ENCODE peak calls at places on chromosomes 11 and 22, in eight cellular contexts. G is uterus, R is K562, M is suprapubic skin, J is body of pancreas, O is endothelial cell of umbilical vein, Z is A549, L is HepG2. H is an unnamed sample.

GRCh38 chr22:39467390-39467901 is 10.6 kb downstream of the MGAT3 start:
- DNase-seq in G (no peak), R (no peak), M (no peak), J (no peak), O (no peak), Z (no peak), L (no peak), H (no peak)

GRCh38 chr22:40263191-40263590 is 83.1 kb upstream of the ADSL start:
- DNase-seq in G (no peak), R (peak), M (no peak), J (no peak), O (peak), Z (no peak), L (no peak), H (no peak)

GRCh38 chr22:46256358-46256958 is 6.4 kb upstream of the CDPF1 start:
- DNase-seq in G (no peak), R (peak), M (no peak), J (no peak), O (no peak), Z (no peak), L (peak), H (no peak)

GRCh38 chr11:88402192-88402715 is 64.7 kb upstream of the CTSC start:
- DNase-seq in G (no peak), R (no peak), M (no peak), J (no peak), O (peak), Z (peak), L (no peak), H (no peak)

GRCh38 chr22:26837784-26838520 is 180.6 kb downstream of the MIAT start:
- DNase-seq in G (no peak), R (no peak), M (peak), J (peak), O (no peak), Z (no peak), L (no peak), H (no peak)

GRCh38 chr22:32202539-32203180 is 2.2 kb downstream of the RFPL2 start:
- DNase-seq in G (no peak), R (peak), M (no peak), J (peak), O (peak), Z (peak), L (peak), H (peak)

GRCh38 chr11:64754919-64755662 is 4.7 kb downstream of the PYGM start:
- DNase-seq in G (no peak), R (no peak), M (no peak), J (no peak), O (no peak), Z (no peak), L (no peak), H (no peak)

GRCh38 chr11:86228967-86229330 is 15.6 kb upstream of the EED start:
- DNase-seq in G (no peak), R (no peak), M (no peak), J (no peak), O (no peak), Z (no peak), L (no peak), H (no peak)

GRCh38 chr11:67452141-67452952 is at the start of gene GPR152:
- DNase-seq in G (no peak), R (no peak), M (no peak), J (peak), O (peak), Z (no peak), L (no peak), H (no peak)

GRCh38 chr22:23399367-23400285 is 180.5 kb downstream of the IGLL1 start:
- DNase-seq in G (no peak), R (no peak), M (peak), J (no peak), O (no peak), Z (no peak), L (no peak), H (no peak)

GRCh38 chr11:130612291-130612802 is 163.9 kb downstream of the ADAMTS15 start:
- DNase-seq in G (no peak), R (no peak), M (no peak), J (no peak), O (no peak), Z (peak), L (no peak), H (no peak)

GRCh38 chr11:133403900-133404299 is 128.4 kb downstream of the OPCML start:
- DNase-seq in G (no peak), R (peak), M (no peak), J (no peak), O (no peak), Z (no peak), L (no peak), H (no peak)

GRCh38 chr22:37933711-37934376 is 19.6 kb downstream of the C22orf23 start:
- DNase-seq in G (peak), R (peak), M (peak), J (peak), O (peak), Z (peak), L (peak), H (peak)

GRCh38 chr22:39129746-39130145 is 22.7 kb downstream of the CBX7 start:
- DNase-seq in G (no peak), R (no peak), M (no peak), J (no peak), O (no peak), Z (no peak), L (no peak), H (no peak)

GRCh38 chr11:60871378-60872061 is 4.2 kb downstream of the ZP1 start:
- DNase-seq in G (no peak), R (no peak), M (peak), J (no peak), O (no peak), Z (no peak), L (no peak), H (no peak)

GRCh38 chr11:20544536-20545237 is 54.7 kb upstream of the SLC6A5 start:
- DNase-seq in G (no peak), R (no peak), M (no peak), J (no peak), O (no peak), Z (no peak), L (no peak), H (no peak)

GRCh38 chr22:23163665-23164064 is 16.6 kb upstream of the BCR start:
- DNase-seq in G (peak), R (no peak), M (no peak), J (peak), O (no peak), Z (no peak), L (no peak), H (no peak)

GRCh38 chr11:103608566-103608965 is 427.9 kb upstream of the DDI1 start:
- DNase-seq in G (no peak), R (no peak), M (no peak), J (no peak), O (no peak), Z (no peak), L (no peak), H (no peak)

GRCh38 chr11:78982377-78982925 is 407.8 kb upstream of the NARS2 start:
- DNase-seq in G (no peak), R (no peak), M (no peak), J (no peak), O (no peak), Z (no peak), L (no peak), H (no peak)

GRCh38 chr22:41353862-41354575 is 27.7 kb upstream of the TEF start:
- DNase-seq in G (no peak), R (peak), M (no peak), J (no peak), O (no peak), Z (no peak), L (no peak), H (no peak)

GRCh38 chr11:114098927-114099326 is 39.4 kb downstream of the ZBTB16 start:
- DNase-seq in G (no peak), R (no peak), M (no peak), J (peak), O (no peak), Z (no peak), L (peak), H (no peak)

GRCh38 chr22:37545703-37546435 is 14.4 kb upstream of the CDC42EP1 start:
- DNase-seq in G (peak), R (no peak), M (peak), J (peak), O (peak), Z (peak), L (peak), H (peak)

GRCh38 chr11:112520293-112520692 is 259.6 kb upstream of the PLET1 start:
- DNase-seq in G (no peak), R (no peak), M (no peak), J (no peak), O (no peak), Z (no peak), L (no peak), H (no peak)

GRCh38 chr22:19579113-19579811 is 55.1 kb upstream of the CLDN5 start:
- DNase-seq in G (no peak), R (no peak), M (no peak), J (no peak), O (peak), Z (no peak), L (no peak), H (no peak)

GRCh38 chr11:117574551-117574950 is 222.5 kb downstream of the DSCAML1 start:
- DNase-seq in G (no peak), R (no peak), M (no peak), J (no peak), O (no peak), Z (no peak), L (no peak), H (no peak)

GRCh38 chr11:130806746-130807145 is 109.5 kb downstream of the SNX19 start:
- DNase-seq in G (no peak), R (no peak), M (no peak), J (no peak), O (no peak), Z (no peak), L (no peak), H (no peak)

GRCh38 chr22:20858615-20859416 is at the start of the genes PI4KA and SNAP29:
- DNase-seq in G (peak), R (peak), M (peak), J (peak), O (peak), Z (peak), L (peak), H (peak)

GRCh38 chr11:65890324-65891179 is at the start of gene CCDC85B:
- DNase-seq in G (peak), R (peak), M (peak), J (peak), O (peak), Z (peak), L (peak), H (peak)

GRCh38 chr11:65894034-65894591 is 3.6 kb downstream of the CCDC85B start:
- DNase-seq in G (no peak), R (no peak), M (peak), J (no peak), O (peak), Z (no peak), L (no peak), H (no peak)

GRCh38 chr11:65895482-65895981 is 4.7 kb downstream of the FOSL1 start:
- DNase-seq in G (no peak), R (no peak), M (no peak), J (no peak), O (no peak), Z (no peak), L (no peak), H (no peak)

GRCh38 chr11:65891180-65892136 is 985 bp downstream of the CCDC85B start:
- DNase-seq in G (no peak), R (peak), M (peak), J (no peak), O (peak), Z (peak), L (peak), H (no peak)

GRCh38 chr11:65892661-65893317 is 2.3 kb downstream of the CCDC85B start:
- DNase-seq in G (no peak), R (no peak), M (no peak), J (no peak), O (no peak), Z (no peak), L (no peak), H (no peak)
- TF ChIP-seq POLR2A in G (no peak), R (no peak), M (no peak), J (no peak), O (peak), Z (no peak), L (peak), H (no peak)

GRCh38 chr11:2904153-2905052 is 18.8 kb upstream of the CDKN1C start:
- DNase-seq in G (no peak), R (no peak), M (no peak), J (no peak), O (no peak), Z (no peak), L (no peak), H (no peak)

GRCh38 chr11:2902784-2903671 is 17.5 kb upstream of the CDKN1C start:
- DNase-seq in G (no peak), R (no peak), M (no peak), J (peak), O (no peak), Z (no peak), L (peak), H (no peak)

GRCh38 chr11:2901196-2901796 is 15.7 kb upstream of the CDKN1C start:
- DNase-seq in G (no peak), R (no peak), M (no peak), J (no peak), O (no peak), Z (no peak), L (no peak), H (no peak)

GRCh38 chr11:2903672-2904011 is 18.1 kb upstream of the CDKN1C start:
- DNase-seq in G (no peak), R (no peak), M (no peak), J (no peak), O (no peak), Z (no peak), L (no peak), H (no peak)

GRCh38 chr11:2901854-2902783 is 16.5 kb upstream of the CDKN1C start:
- DNase-seq in G (peak), R (peak), M (peak), J (peak), O (peak), Z (peak), L (peak), H (peak)
- TF ChIP-seq POLR2A in G (peak), R (peak), M (no peak), J (peak), O (peak), Z (peak), L (peak), H (peak)

GRCh38 chr11:656866-657265 is 19.8 kb downstream of the DRD4 start:
- DNase-seq in G (no peak), R (no peak), M (no peak), J (no peak), O (no peak), Z (no peak), L (no peak), H (no peak)

GRCh38 chr11:660681-661444 is 23.8 kb downstream of the DRD4 start:
- DNase-seq in G (no peak), R (no peak), M (no peak), J (no peak), O (no peak), Z (no peak), L (no peak), H (no peak)

GRCh38 chr11:660281-660680 is 23.2 kb downstream of the DRD4 start:
- DNase-seq in G (no peak), R (no peak), M (no peak), J (no peak), O (no peak), Z (no peak), L (no peak), H (no peak)

GRCh38 chr11:657691-658126 is 20.6 kb downstream of the DRD4 start:
- DNase-seq in G (no peak), R (no peak), M (no peak), J (peak), O (no peak), Z (no peak), L (peak), H (no peak)

DNA sequence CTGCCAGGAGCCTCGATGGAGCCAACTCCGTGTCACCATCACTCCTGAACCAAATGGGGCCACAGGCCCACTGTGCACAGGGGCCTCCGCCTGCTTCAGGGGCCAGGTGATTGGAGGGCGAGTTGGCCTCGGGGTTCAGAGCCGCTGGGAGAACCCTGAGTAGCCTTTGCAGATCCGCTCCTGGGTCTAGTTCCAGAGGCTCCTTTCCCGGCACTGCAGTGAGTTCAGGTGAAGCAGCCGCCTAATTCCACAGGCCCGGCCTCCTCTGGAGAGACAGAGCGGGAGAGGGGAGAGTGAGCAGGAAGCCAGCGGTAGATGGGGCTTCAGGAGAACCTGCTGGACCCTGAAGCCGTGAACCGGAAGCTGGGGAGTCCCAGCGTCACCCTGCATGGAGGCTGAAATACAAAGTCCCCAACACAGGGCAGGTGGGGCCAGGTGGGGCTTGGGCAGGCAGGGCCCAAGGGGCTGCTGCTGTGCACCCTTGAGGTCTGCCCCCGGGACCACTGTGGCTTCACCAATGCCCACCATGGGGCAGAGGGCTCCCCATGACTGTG is 22.5 kb downstream of the DRD4 start:
- DNase-seq in G (no peak), R (no peak), M (no peak), J (no peak), O (no peak), Z (no peak), L (no peak), H (no peak)
- TF ChIP-seq POLR2A in G (no peak), R (no peak), M (no peak), J (no peak), O (no peak), Z (no peak), L (no peak), H (no peak)

GRCh38 chr11:32893947-32894827 is 1.6 kb downstream of the QSER1 start:
- DNase-seq in G (no peak), R (peak), M (no peak), J (peak), O (peak), Z (peak), L (peak), H (peak)
- TF ChIP-seq POLR2A in G (peak), R (peak), M (no peak), J (peak), O (peak), Z (no peak), L (peak), H (peak)

GRCh38 chr11:59114344-59114743 is 7.3 kb downstream of the FAM111B start:
- DNase-seq in G (no peak), R (no peak), M (no peak), J (no peak), O (no peak), Z (no peak), L (no peak), H (no peak)
- TF ChIP-seq POLR2A in G (no peak), R (no peak), M (no peak), J (no peak), O (no peak), Z (no peak), L (no peak), H (no peak)

GRCh38 chr11:93740031-93740801 is 1.1 kb downstream of the TAF1D start:
- DNase-seq in G (no peak), R (peak), M (no peak), J (peak), O (peak), Z (no peak), L (peak), H (peak)
- TF ChIP-seq POLR2A in G (no peak), R (no peak), M (no peak), J (peak), O (peak), Z (no peak), L (peak), H (no peak)

GRCh38 chr22:36328635-36329216 is 59.0 kb downstream of the MYH9 start:
- DNase-seq in G (peak), R (peak), M (no peak), J (peak), O (peak), Z (peak), L (no peak), H (no peak)

GRCh38 chr22:36326178-36327161 is 61.3 kb downstream of the MYH9 start:
- DNase-seq in G (no peak), R (no peak), M (no peak), J (no peak), O (no peak), Z (no peak), L (no peak), H (no peak)

GRCh38 chr22:36329217-36330078 is 58.3 kb downstream of the MYH9 start:
- DNase-seq in G (peak), R (peak), M (no peak), J (peak), O (peak), Z (peak), L (peak), H (peak)

GRCh38 chr22:36330127-36330526 is 57.6 kb downstream of the MYH9 start:
- DNase-seq in G (no peak), R (no peak), M (no peak), J (no peak), O (no peak), Z (no peak), L (no peak), H (no peak)

GRCh38 chr22:36327922-36328551 is 59.7 kb downstream of the MYH9 start:
- DNase-seq in G (no peak), R (no peak), M (no peak), J (peak), O (peak), Z (no peak), L (no peak), H (no peak)
- TF ChIP-seq POLR2A in G (no peak), R (no peak), M (no peak), J (no peak), O (peak), Z (no peak), L (no peak), H (no peak)

DNA sequence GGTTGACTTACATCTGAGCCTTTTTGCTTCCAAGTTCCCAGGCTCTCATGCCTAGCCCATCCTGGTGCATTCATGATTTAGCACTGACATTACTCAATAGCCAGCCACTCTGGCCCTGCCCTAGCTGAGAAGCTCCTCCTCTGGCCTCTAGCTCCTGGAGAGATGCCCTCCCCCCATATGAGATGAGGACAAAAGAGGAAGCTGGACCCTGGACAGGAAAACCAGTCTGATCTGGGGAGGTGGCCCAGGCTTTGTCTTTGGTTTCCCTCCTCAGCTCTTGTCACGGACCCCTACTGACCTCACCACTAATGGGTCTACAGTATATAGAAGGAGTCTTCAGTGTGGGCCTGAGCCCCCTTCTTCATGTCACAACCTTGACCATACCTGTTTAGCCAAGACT is 3.0 kb downstream of the RHOG start:
- DNase-seq in G (peak), R (peak), M (peak), J (peak), O (no peak), Z (no peak), L (no peak), H (no peak)
- TF ChIP-seq POLR2A in G (no peak), R (peak), M (no peak), J (peak), O (no peak), Z (no peak), L (no peak), H (no peak)

DNA sequence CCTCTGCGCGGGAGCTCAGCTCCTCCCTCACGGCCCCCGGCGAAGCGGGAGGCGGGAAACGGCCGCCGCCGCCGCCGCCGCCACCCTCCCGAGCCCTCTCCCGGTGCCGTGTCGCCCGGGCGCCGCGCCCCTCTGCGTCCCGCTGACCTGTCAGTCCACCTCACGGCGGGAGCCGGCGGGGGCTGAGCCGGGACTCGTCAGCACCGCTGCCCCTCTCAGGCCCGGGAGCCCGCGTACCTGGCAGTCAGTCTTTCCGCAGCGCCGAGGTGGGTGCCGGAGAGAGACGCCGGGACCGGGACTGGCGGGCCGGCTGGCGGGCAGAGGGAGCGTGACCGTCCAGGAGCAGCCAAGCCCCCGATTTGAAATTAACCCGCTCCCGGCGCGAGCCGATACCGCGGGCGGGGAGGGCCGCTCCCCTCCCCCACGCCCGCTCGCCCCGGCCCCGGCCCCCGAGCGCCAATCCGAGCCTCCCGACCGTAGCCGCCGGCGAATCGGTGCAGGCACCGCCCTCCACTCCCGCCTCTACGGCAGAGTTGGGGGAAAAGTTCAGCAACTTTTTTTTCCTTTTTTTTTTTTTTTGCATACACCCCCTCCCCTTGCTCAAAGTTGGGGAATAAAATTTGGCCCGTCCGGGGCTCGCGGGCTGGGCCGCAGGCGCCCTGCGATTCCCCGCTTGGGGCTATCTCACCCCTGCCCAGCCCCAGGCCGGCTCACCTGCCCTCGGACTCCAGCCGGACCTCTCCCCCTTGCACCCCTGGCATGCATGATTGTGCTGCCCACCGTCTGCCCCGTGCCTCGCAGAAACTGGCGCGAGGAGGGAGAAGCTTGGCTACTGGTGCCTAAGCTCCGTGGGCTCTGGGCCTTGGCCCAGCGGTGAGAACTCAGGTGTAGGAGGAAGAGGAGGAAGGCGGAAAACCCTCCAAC is 777 bp upstream of the E2F8 start:
- DNase-seq in G (no peak), R (peak), M (no peak), J (peak), O (peak), Z (peak), L (no peak), H (peak)
- TF ChIP-seq POLR2A in G (no peak), R (peak), M (no peak), J (no peak), O (no peak), Z (no peak), L (peak), H (peak)